ENCODE peak calls at places on chromosomes 1 and 21, in four cellular contexts. U is Panc1; F is CD8-positive, alpha-beta T cell; X is aorta. V is an unnamed sample. For H3K4me1, the result is how much of the 10 kb centered on the place peaks cover.

GRCh38 chr1:222167111-222167510 is 380.8 kb downstream of the HHIPL2 start:
- DNase-seq in U (peak), X (no peak), F (no peak), V (no peak)

GRCh38 chr1:112114540-112114939 is 125.1 kb upstream of the KCND3 start:
- DNase-seq in U (no peak), F (no peak), X (no peak), V (no peak)

GRCh38 chr1:54614024-54614423 is 9.3 kb downstream of the FAM151A start:
- DNase-seq in U (no peak), X (no peak), F (no peak), V (no peak)

GRCh38 chr1:56811331-56811730 is 7.9 kb downstream of the FYB2 start:
- DNase-seq in F (no peak), U (no peak), X (no peak), V (no peak)

GRCh38 chr1:54493608-54494007 is 54.4 kb upstream of the ACOT11 start:
- DNase-seq in X (no peak), F (no peak), U (no peak), V (no peak)

GRCh38 chr1:212078826-212079225 is 43.3 kb downstream of the DTL start:
- DNase-seq in U (no peak), X (no peak), F (no peak), V (no peak)

GRCh38 chr1:206814716-206815341 is 42.5 kb upstream of the IL10 start:
- DNase-seq in X (no peak), F (no peak), U (no peak), V (no peak)

GRCh38 chr1:221449801-221450470 is 292.0 kb downstream of the DUSP10 start:
- DNase-seq in U (no peak), X (no peak), F (no peak), V (no peak)

GRCh38 chr1:156001682-156002171 is 19.0 kb downstream of the SSR2 start:
- DNase-seq in X (no peak), F (no peak), U (no peak), V (no peak)

GRCh38 chr1:23798662-23799142 is 1.9 kb downstream of the GALE start:
- DNase-seq in U (no peak), X (no peak), F (no peak), V (peak)

GRCh38 chr1:224245188-224245587 is 62.1 kb downstream of the DEGS1 start:
- DNase-seq in X (no peak), F (peak), U (no peak), V (no peak)

GRCh38 chr1:148362141-148362929 is 120.8 kb downstream of the PPIAL4G start:
- DNase-seq in F (peak), U (no peak), X (no peak), V (peak)

GRCh38 chr1:87084247-87084836 is 169.9 kb downstream of the HS2ST1 start:
- DNase-seq in F (no peak), U (no peak), X (no peak), V (no peak)

GRCh38 chr21:44293551-44294231 is 6.2 kb upstream of the PFKL start:
- DNase-seq in X (no peak), U (no peak), F (peak), V (peak)

GRCh38 chr1:169508432-169509338 is 22.9 kb upstream of the SLC19A2 start:
- DNase-seq in U (no peak), X (no peak), F (no peak), V (no peak)

GRCh38 chr1:237111807-237112206 is 69.8 kb downstream of the RYR2 start:
- DNase-seq in X (no peak), U (no peak), F (no peak), V (no peak)

GRCh38 chr1:215282557-215282956 is 200.0 kb downstream of the KCNK2 start:
- DNase-seq in X (no peak), F (no peak), U (no peak), V (no peak)

GRCh38 chr1:229758101-229759036 is 132.3 kb downstream of the URB2 start:
- DNase-seq in U (no peak), X (peak), F (no peak), V (no peak)

GRCh38 chr1:106555571-106555970 is 500.9 kb upstream of the PRMT6 start:
- DNase-seq in U (no peak), X (no peak), F (no peak), V (no peak)

GRCh38 chr1:245752551-245752950 is 597.8 kb downstream of the KIF26B start:
- DNase-seq in X (no peak), F (no peak), U (no peak), V (no peak)

GRCh38 chr21:42818328-42818749 is 61.0 kb downstream of the WDR4 start:
- DNase-seq in F (peak), X (no peak), U (no peak), V (peak)

GRCh38 chr1:219489636-219490035 is 123.3 kb downstream of the ZC3H11B start:
- DNase-seq in X (no peak), F (no peak), U (no peak), V (no peak)

GRCh38 chr1:153881764-153882163 is 41.0 kb downstream of the GATAD2B start:
- DNase-seq in F (no peak), X (peak), U (no peak), V (no peak)

GRCh38 chr1:186535388-186536133 is 74.6 kb upstream of the PDC start:
- DNase-seq in X (no peak), F (no peak), U (no peak), V (no peak)

GRCh38 chr1:7120863-7121621 is 335.8 kb downstream of the CAMTA1 start:
- DNase-seq in X (no peak), U (no peak), F (no peak), V (no peak)

GRCh38 chr1:110216844-110217444 is 6.8 kb downstream of the KCNC4 start:
- DNase-seq in F (no peak), U (no peak), X (no peak), V (no peak)

GRCh38 chr1:223106856-223107255 is 36.2 kb downstream of the TLR5 start:
- DNase-seq in F (no peak), X (no peak), U (no peak), V (no peak)

GRCh38 chr1:214505134-214505533 is 46.3 kb downstream of the PTPN14 start:
- DNase-seq in X (no peak), F (no peak), U (no peak), V (no peak)

GRCh38 chr1:101566883-101567538 is 330.2 kb downstream of the S1PR1 start:
- DNase-seq in X (no peak), F (no peak), U (no peak), V (no peak)

GRCh38 chr1:183339556-183340167 is 78.5 kb downstream of the NMNAT2 start:
- DNase-seq in F (no peak), U (no peak), X (no peak), V (no peak)

GRCh38 chr1:230422221-230422981 is 3.7 kb downstream of the PGBD5 start:
- DNase-seq in U (no peak), X (no peak), F (no peak), V (no peak)

GRCh38 chr1:101002551-101002950 is 23.0 kb downstream of the DPH5 start:
- DNase-seq in X (no peak), F (no peak), U (no peak), V (no peak)

GRCh38 chr1:180424848-180425457 is 77.4 kb downstream of the ACBD6 start:
- DNase-seq in F (no peak), X (no peak), U (no peak), V (no peak)
- H3K27ac ChIP-seq in F (no peak), X (no peak), U (no peak), V (no peak)

DNA sequence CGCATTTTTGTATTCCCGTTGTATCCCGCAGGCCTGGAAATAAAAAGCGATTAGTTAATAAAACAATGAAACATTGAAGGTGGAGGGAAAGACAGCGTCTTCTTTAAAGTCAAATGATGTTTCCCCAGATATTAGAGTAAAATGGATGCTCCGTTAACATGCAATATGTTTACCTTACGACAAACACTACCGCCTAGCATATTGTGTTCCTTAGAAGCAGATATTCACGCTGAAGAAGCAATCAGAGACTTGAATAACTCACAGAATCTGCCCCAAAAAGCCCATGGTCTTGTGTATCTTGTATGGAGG is 583 bp upstream of the B4GALT3 start:
- DNase-seq in U (no peak), X (no peak), F (no peak), V (no peak)
- H3K4me1 ChIP-seq in U (under half), X (under half), F (half or more), V (under half)

GRCh38 chr1:198203434-198203833 is 46.6 kb downstream of the NEK7 start:
- DNase-seq in X (no peak), F (no peak), U (no peak), V (no peak)
- H3K27ac ChIP-seq in X (no peak), F (no peak), U (no peak), V (no peak)

GRCh38 chr1:149888999-149889289 is 10.4 kb upstream of the BOLA1 start:
- DNase-seq in F (no peak), X (peak), U (no peak), V (no peak)
- H3K4me1 ChIP-seq in F (under half), X (under half), U (under half), V (under half)

GRCh38 chr1:118504231-118504644 is 319.2 kb upstream of the SPAG17 start:
- DNase-seq in F (no peak), U (no peak), X (no peak), V (no peak)
- H3K27ac ChIP-seq in F (no peak), U (no peak), X (no peak), V (no peak)

GRCh38 chr1:117629625-117630422 is 24.0 kb downstream of the TENT5C start:
- DNase-seq in U (no peak), F (peak), X (no peak), V (peak)
- H3K4me1 ChIP-seq in U (under half), F (under half), X (under half), V (under half)